ENCODE peak calls at places on chromosomes 13 and 19, in nine cellular contexts. S, K, R, H, X, Y, C, A and P are unnamed samples.

GRCh38 chr13:45659536-45659935 is 42.6 kb upstream of the CBY2 start:
- DNase-seq in K (no peak), C (no peak), A (no peak), X (no peak), S (no peak), H (no peak), R (no peak), Y (no peak), P (no peak)

GRCh38 chr13:90951663-90952062 is 395.8 kb upstream of the MIR17HG start:
- DNase-seq in A (no peak), R (no peak), S (no peak), K (peak; percentile 49), H (no peak), C (no peak), Y (no peak), X (no peak), P (no peak)

GRCh38 chr19:2478756-2479555 is 3.0 kb downstream of the GADD45B start:
- DNase-seq in K (peak; percentile 58), C (peak; percentile 70), A (peak; percentile 82), R (peak; percentile 82), S (peak; percentile 61), H (no peak), Y (no peak), X (peak; percentile 61), P (peak; percentile 63)

GRCh38 chr13:35804901-35805300 is 326.3 kb downstream of the DCLK1 start:
- DNase-seq in C (no peak), A (no peak), S (no peak), H (no peak), Y (no peak), K (no peak), X (no peak), R (no peak), P (no peak)

GRCh38 chr19:17718467-17718987 is 753 bp upstream of the MAP1S start:
- DNase-seq in C (no peak), A (no peak), H (no peak), X (no peak), S (no peak), R (no peak), K (no peak), Y (peak; percentile 26), P (no peak)

GRCh38 chr19:30887042-30887441 is 462.2 kb downstream of the TSHZ3 start:
- DNase-seq in H (no peak), C (no peak), Y (no peak), R (no peak), K (no peak), S (no peak), A (no peak), X (no peak), P (no peak)

GRCh38 chr19:48403606-48404005 is 10.1 kb downstream of the GRIN2D start:
- DNase-seq in S (peak; percentile 60), X (no peak), K (peak; percentile 78), Y (peak; percentile 60), A (peak; percentile 51), R (peak; percentile 55), C (peak; percentile 29), H (peak; percentile 77), P (peak; percentile 66)

GRCh38 chr19:39582891-39583625 is 19.3 kb upstream of the LGALS13 start:
- DNase-seq in A (no peak), Y (peak; percentile 51), H (no peak), K (no peak), R (no peak), C (no peak), S (no peak), X (no peak), P (no peak)

GRCh38 chr13:98482476-98483444 is 94.1 kb downstream of the STK24 start:
- DNase-seq in K (no peak), X (no peak), Y (no peak), S (peak; percentile 88), R (peak; percentile 86), A (peak; percentile 64), C (no peak), H (peak; percentile 77), P (peak; percentile 52)

GRCh38 chr13:51950722-51951121 is 60.5 kb downstream of the ATP7B start:
- DNase-seq in K (no peak), H (no peak), Y (no peak), A (no peak), R (no peak), S (no peak), X (no peak), C (no peak), P (no peak)

GRCh38 chr13:110185696-110186095 is 121.3 kb downstream of the COL4A1 start:
- DNase-seq in A (no peak), H (no peak), S (peak; percentile 93), C (no peak), X (no peak), K (no peak), R (peak; percentile 62), Y (no peak), P (no peak)